ENCODE peak calls at places on chromosomes 12 and 14, in four cellular contexts. O is HCT116, H is fibroblast of lung, N is K562. A is an unnamed sample.

GRCh38 chr14:75720828-75721227 is 59.8 kb downstream of the TTLL5 start:
- DNase-seq in O (no peak), H (peak; percentile 62), N (no peak), A (no peak)

GRCh38 chr14:68008491-68008890 is 188.9 kb downstream of the RAD51B start:
- DNase-seq in O (no peak), H (no peak), N (no peak), A (no peak)

GRCh38 chr12:40701756-40702155 is 9.5 kb downstream of the CNTN1 start:
- DNase-seq in O (no peak), H (no peak), N (no peak), A (no peak)

GRCh38 chr14:79279645-79280399 is 931.5 kb downstream of the DIO2 start:
- DNase-seq in O (no peak), H (peak; percentile 6), N (no peak), A (no peak)

GRCh38 chr12:7221486-7221885 is 32.0 kb downstream of the PEX5 start:
- DNase-seq in O (no peak), H (no peak), N (no peak), A (no peak)

GRCh38 chr12:6234214-6234613 is 34.0 kb downstream of the CD9 start:
- DNase-seq in O (no peak), H (peak; percentile 57), N (no peak), A (no peak)

GRCh38 chr12:49761677-49762467 is 20.5 kb downstream of the TMBIM6 start:
- DNase-seq in O (no peak), H (no peak), N (no peak), A (no peak)

GRCh38 chr14:103788086-103788485 is 59.3 kb downstream of the PPP1R13B start:
- DNase-seq in O (no peak), H (no peak), N (no peak), A (no peak)

GRCh38 chr14:88870777-88871176 is 46.3 kb downstream of the TTC8 start:
- DNase-seq in O (no peak), H (no peak), N (no peak), A (no peak)

GRCh38 chr12:4041191-4041885 is 168.1 kb upstream of the PARP11 start:
- DNase-seq in O (no peak), H (no peak), N (no peak), A (no peak)

GRCh38 chr12:120075034-120075616 is 41.4 kb downstream of the RAB35 start:
- DNase-seq in O (no peak), H (no peak), N (no peak), A (no peak)

GRCh38 chr14:56487090-56487667 is 92.4 kb upstream of the TMEM260 start:
- DNase-seq in O (peak; percentile 23), H (peak; percentile 56), N (no peak), A (peak; percentile 48)

GRCh38 chr14:91509083-91509877 is 830 bp downstream of the PPP4R3A start:
- DNase-seq in O (no peak), H (no peak), N (peak; percentile 48), A (no peak)

GRCh38 chr14:36511981-36512584 is 7.9 kb downstream of the NKX2-1 start:
- DNase-seq in O (no peak), H (no peak), N (no peak), A (no peak)
- TF ChIP-seq EZH2 in O (no peak), H (peak; percentile 8), N (no peak), A (no peak)

GRCh38 chr12:31519525-31519924 is 71.4 kb downstream of the DENND5B start:
- DNase-seq in O (no peak), H (peak; percentile 27), N (no peak), A (no peak)

GRCh38 chr12:31521972-31522371 is 69.0 kb downstream of the DENND5B start:
- DNase-seq in O (no peak), H (peak; percentile 42), N (no peak), A (no peak)

GRCh38 chr12:31517994-31518393 is 72.9 kb downstream of the DENND5B start:
- DNase-seq in O (no peak), H (peak; percentile 34), N (no peak), A (no peak)

GRCh38 chr12:31516702-31517101 is 74.2 kb downstream of the DENND5B start:
- DNase-seq in O (no peak), H (no peak), N (no peak), A (no peak)

GRCh38 chr12:31518680-31519227 is 72.2 kb downstream of the DENND5B start:
- DNase-seq in O (peak; percentile 85), H (peak; percentile 100), N (no peak), A (no peak)
- TF ChIP-seq EZH2 in O (no peak), H (no peak), N (no peak), A (no peak)

GRCh38 chr12:124676725-124677462 is 109.5 kb upstream of the NCOR2 start:
- DNase-seq in O (no peak), H (no peak), N (no peak), A (no peak)
- TF ChIP-seq EZH2 in O (no peak), H (no peak), N (no peak), A (no peak)

GRCh38 chr14:37591311-37591940 is 3.6 kb downstream of the FOXA1 start:
- DNase-seq in O (no peak), H (no peak), N (no peak), A (no peak)
- TF ChIP-seq EZH2 in O (no peak), H (no peak), N (no peak), A (no peak)

GRCh38 chr14:99266181-99267178 is 5.5 kb downstream of the BCL11B start:
- DNase-seq in O (peak; percentile 45), H (peak; percentile 67), N (peak; percentile 75), A (peak; percentile 59)
- TF ChIP-seq EZH2 in O (no peak), H (no peak), N (no peak), A (no peak)

GRCh38 chr12:131432532-131433260 is 278.2 kb upstream of the SFSWAP start:
- DNase-seq in O (no peak), H (no peak), N (no peak), A (no peak)
- TF ChIP-seq EZH2 in O (no peak), H (no peak), N (no peak), A (no peak)